ENCODE peak calls at places on chromosome 1, in eight cellular contexts. B is NB4, A is breast epithelium, U is GM12891, L is tibial nerve, D is uterus, W is gastrocnemius medialis, N is ovary. S is an unnamed sample.

GRCh38 chr1:36157115-36157903 is 1.3 kb downstream of the MAP7D1 start:
- DNase-seq in B (peak), A (peak), U (no peak), L (no peak), D (no peak), W (no peak), N (no peak), S (no peak)

GRCh38 chr1:179145521-179145920 is 63.7 kb downstream of the TOR3A start:
- DNase-seq in B (no peak), A (no peak), U (no peak), L (no peak), D (no peak), W (no peak), N (no peak), S (no peak)

GRCh38 chr1:31930827-31931226 is 7.3 kb downstream of the PTP4A2 start:
- DNase-seq in B (no peak), A (no peak), U (no peak), L (no peak), D (no peak), W (no peak), N (no peak), S (no peak)

GRCh38 chr1:27496604-27497155 is 6.7 kb upstream of the WASF2 start:
- DNase-seq in B (peak), A (no peak), U (no peak), L (no peak), D (peak), W (no peak), N (peak), S (peak)

GRCh38 chr1:175599212-175599681 is 144.1 kb downstream of the TNR start:
- DNase-seq in B (no peak), A (no peak), U (no peak), L (no peak), D (no peak), W (no peak), N (no peak), S (no peak)

GRCh38 chr1:208264469-208265126 is 20.4 kb upstream of the PLXNA2 start:
- DNase-seq in B (no peak), A (no peak), U (no peak), L (no peak), D (no peak), W (no peak), N (no peak), S (no peak)

GRCh38 chr1:56798053-56798471 is 21.1 kb downstream of the FYB2 start:
- DNase-seq in B (no peak), A (no peak), U (no peak), L (no peak), D (no peak), W (no peak), N (no peak), S (no peak)

GRCh38 chr1:59052194-59052593 is 244.7 kb upstream of the FGGY start:
- DNase-seq in B (no peak), A (no peak), U (no peak), L (no peak), D (no peak), W (no peak), N (no peak), S (no peak)

GRCh38 chr1:4083171-4084052 is 183.3 kb upstream of the C1orf174 start:
- DNase-seq in B (no peak), A (no peak), U (no peak), L (no peak), D (no peak), W (no peak), N (no peak), S (no peak)

GRCh38 chr1:54546651-54547348 is 1.2 kb upstream of the ACOT11 start:
- DNase-seq in B (peak), A (no peak), U (no peak), L (no peak), D (no peak), W (no peak), N (no peak), S (no peak)

GRCh38 chr1:168335500-168335899 is 54.8 kb downstream of the TBX19 start:
- DNase-seq in B (no peak), A (no peak), U (no peak), L (no peak), D (no peak), W (no peak), N (no peak), S (no peak)

GRCh38 chr1:204266504-204267034 is 52.8 kb upstream of the GOLT1A start:
- DNase-seq in B (no peak), A (no peak), U (no peak), L (no peak), D (no peak), W (no peak), N (no peak), S (no peak)

GRCh38 chr1:234531181-234532132 is 52.5 kb upstream of the TARBP1 start:
- DNase-seq in B (no peak), A (peak), U (no peak), L (peak), D (peak), W (no peak), N (peak), S (peak)
- TF ChIP-seq POLR2A in B (no peak), A (no peak), U (no peak), L (no peak), D (peak), W (peak), N (peak), S (peak)

GRCh38 chr1:201988593-201988992 is 6.1 kb downstream of the RNPEP start:
- DNase-seq in B (no peak), A (no peak), U (no peak), L (no peak), D (peak), W (no peak), N (no peak), S (no peak)

GRCh38 chr1:201984446-201984845 is 2.0 kb downstream of the RNPEP start:
- DNase-seq in B (no peak), A (no peak), U (no peak), L (no peak), D (no peak), W (no peak), N (no peak), S (no peak)

GRCh38 chr1:201990427-201990826 is 8.0 kb downstream of the RNPEP start:
- DNase-seq in B (no peak), A (no peak), U (no peak), L (no peak), D (no peak), W (no peak), N (no peak), S (peak)

GRCh38 chr1:201985355-201985754 is 2.9 kb downstream of the RNPEP start:
- DNase-seq in B (no peak), A (no peak), U (no peak), L (no peak), D (peak), W (no peak), N (no peak), S (no peak)

GRCh38 chr1:201989354-201990128 is 7.1 kb downstream of the RNPEP start:
- DNase-seq in B (no peak), A (no peak), U (no peak), L (no peak), D (no peak), W (no peak), N (no peak), S (peak)
- TF ChIP-seq POLR2A in B (no peak), A (no peak), U (no peak), L (no peak), D (no peak), W (no peak), N (no peak), S (no peak)

GRCh38 chr1:67430358-67431155 is at the start of gene SERBP1:
- DNase-seq in B (peak), A (peak), U (peak), L (peak), D (peak), W (peak), N (peak), S (peak)
- TF ChIP-seq POLR2A in B (peak), A (peak), U (peak), L (peak), D (peak), W (peak), N (peak), S (no peak)

GRCh38 chr1:151281225-151281968 is 702 bp upstream of the ZNF687 start:
- DNase-seq in B (peak), A (peak), U (peak), L (peak), D (peak), W (peak), N (peak), S (peak)
- TF ChIP-seq POLR2A in B (peak), A (peak), U (peak), L (peak), D (peak), W (peak), N (peak), S (peak)

GRCh38 chr1:236502972-236503639 is 20.7 kb upstream of the LGALS8 start:
- DNase-seq in B (peak), A (peak), U (no peak), L (no peak), D (peak), W (peak), N (no peak), S (no peak)
- TF ChIP-seq POLR2A in B (no peak), A (no peak), U (no peak), L (no peak), D (no peak), W (no peak), N (no peak), S (no peak)